ENCODE peak calls at places on chromosomes 6 and 20, in six cellular contexts. J is T-helper 2 cell; R is COLO829; G is dermis blood vessel endothelial cell; P is activated naive CD8-positive, alpha-beta T cell treated with anti-CD3 and anti-CD28 coated beads, Interleukin-2, amount 10 ng/mL, durations not matched to agents 7 days and 5 days; K is hypothalamus. B is an unnamed sample.

GRCh38 chr6:6080975-6081374 is 74.2 kb upstream of the NRN1 start:
- DNase-seq in G (no peak), R (no peak), J (no peak), K (no peak), P (no peak), B (no peak)

GRCh38 chr20:40651121-40651520 is 37.9 kb downstream of the MAFB start:
- DNase-seq in G (peak; percentile 12), J (no peak), P (no peak), K (no peak), R (peak; percentile 29), B (no peak)

GRCh38 chr6:52587001-52587400 is 10.1 kb upstream of the TRAM2 start:
- DNase-seq in K (no peak), J (no peak), G (no peak), R (no peak), P (no peak), B (no peak)

GRCh38 chr6:135883045-135883444 is 31.5 kb downstream of the PDE7B start:
- DNase-seq in P (no peak), R (no peak), J (no peak), G (no peak), K (no peak), B (no peak)

GRCh38 chr20:44031822-44032582 is 117.3 kb downstream of the TOX2 start:
- DNase-seq in J (no peak), K (no peak), R (no peak), P (no peak), G (no peak), B (no peak)

GRCh38 chr20:48120120-48120519 is 334.8 kb upstream of the SULF2 start:
- DNase-seq in P (no peak), K (no peak), G (no peak), J (no peak), R (no peak), B (no peak)

GRCh38 chr20:33668087-33668790 is 1.5 kb downstream of the ACTL10 start:
- DNase-seq in P (no peak), K (no peak), J (peak; percentile 65), R (peak; percentile 54), G (no peak), B (no peak)

GRCh38 chr6:123529058-123529457 is 107.7 kb downstream of the TRDN start:
- DNase-seq in P (no peak), J (no peak), K (no peak), G (no peak), R (no peak), B (no peak)

GRCh38 chr6:137794510-137795200 is 72.4 kb upstream of the TNFAIP3 start:
- DNase-seq in J (no peak), P (no peak), R (no peak), K (no peak), G (no peak), B (no peak)